ENCODE peak calls at places on chromosome 11, in five cellular contexts. One of them, this sample, is unnamed.

GRCh38 chr11:26575946-26576345 is 3.9 kb upstream of the MUC15 start:
- DNase-seq in astrocyte of the spinal cord: no peak
- DNase-seq in dorsolateral prefrontal cortex: no peak
- DNase-seq in kidney epithelial cell: no peak
- DNase-seq in hypothalamus: no peak
- DNase-seq in this sample: no peak

GRCh38 chr11:103471546-103471945 is 362.3 kb downstream of the DYNC2H1 start:
- DNase-seq in hypothalamus: no peak
- DNase-seq in dorsolateral prefrontal cortex: no peak
- DNase-seq in astrocyte of the spinal cord: no peak
- DNase-seq in kidney epithelial cell: no peak
- DNase-seq in this sample: no peak

GRCh38 chr11:36376888-36377758 is 81.0 kb downstream of the PRR5L start:
- DNase-seq in dorsolateral prefrontal cortex: peak
- DNase-seq in kidney epithelial cell: no peak
- DNase-seq in astrocyte of the spinal cord: peak
- DNase-seq in hypothalamus: peak
- DNase-seq in this sample: peak

GRCh38 chr11:32333335-32333991 is 101.9 kb downstream of the WT1 start:
- DNase-seq in kidney epithelial cell: no peak
- DNase-seq in dorsolateral prefrontal cortex: peak
- DNase-seq in astrocyte of the spinal cord: peak
- DNase-seq in hypothalamus: peak
- DNase-seq in this sample: peak

GRCh38 chr11:80958414-80958813 is 1517.6 kb upstream of the TENM4 start:
- DNase-seq in dorsolateral prefrontal cortex: no peak
- DNase-seq in astrocyte of the spinal cord: peak
- DNase-seq in kidney epithelial cell: peak
- DNase-seq in hypothalamus: no peak
- DNase-seq in this sample: peak

GRCh38 chr11:122646549-122647340 is 8.8 kb upstream of the UBASH3B start:
- DNase-seq in kidney epithelial cell: no peak
- DNase-seq in astrocyte of the spinal cord: peak
- DNase-seq in hypothalamus: no peak
- DNase-seq in dorsolateral prefrontal cortex: no peak
- DNase-seq in this sample: peak

GRCh38 chr11:122105009-122105828 is 10.8 kb downstream of the BLID start:
- DNase-seq in hypothalamus: peak
- DNase-seq in dorsolateral prefrontal cortex: peak
- DNase-seq in astrocyte of the spinal cord: no peak
- DNase-seq in kidney epithelial cell: no peak
- DNase-seq in this sample: no peak

GRCh38 chr11:129918361-129918760 is 23.0 kb upstream of the NFRKB start:
- DNase-seq in hypothalamus: no peak
- DNase-seq in kidney epithelial cell: no peak
- DNase-seq in astrocyte of the spinal cord: no peak
- DNase-seq in dorsolateral prefrontal cortex: no peak
- DNase-seq in this sample: no peak

GRCh38 chr11:120130991-120131760 is 6.7 kb downstream of the TRIM29 start:
- DNase-seq in astrocyte of the spinal cord: no peak
- DNase-seq in kidney epithelial cell: no peak
- DNase-seq in hypothalamus: no peak
- DNase-seq in dorsolateral prefrontal cortex: peak
- DNase-seq in this sample: no peak

GRCh38 chr11:67666676-67667489 is 7.5 kb downstream of the ALDH3B2 start:
- DNase-seq in hypothalamus: no peak
- DNase-seq in kidney epithelial cell: no peak
- DNase-seq in dorsolateral prefrontal cortex: no peak
- DNase-seq in astrocyte of the spinal cord: no peak
- DNase-seq in this sample: no peak

GRCh38 chr11:76782526-76783293 is 446 bp upstream of the TSKU start:
- DNase-seq in astrocyte of the spinal cord: peak
- DNase-seq in hypothalamus: peak
- DNase-seq in dorsolateral prefrontal cortex: peak
- DNase-seq in kidney epithelial cell: peak
- DNase-seq in this sample: peak

GRCh38 chr11:130088217-130088616 is 18.5 kb downstream of the APLP2 start:
- DNase-seq in astrocyte of the spinal cord: no peak
- DNase-seq in dorsolateral prefrontal cortex: no peak
- DNase-seq in hypothalamus: no peak
- DNase-seq in kidney epithelial cell: no peak
- DNase-seq in this sample: no peak

GRCh38 chr11:12167098-12167999 is 57.0 kb downstream of the MICAL2 start:
- DNase-seq in kidney epithelial cell: peak
- DNase-seq in hypothalamus: no peak
- DNase-seq in dorsolateral prefrontal cortex: no peak
- DNase-seq in astrocyte of the spinal cord: peak
- DNase-seq in this sample: peak

GRCh38 chr11:73270089-73270854 is 1.9 kb upstream of the P2RY6 start:
- DNase-seq in kidney epithelial cell: no peak
- DNase-seq in hypothalamus: no peak
- DNase-seq in dorsolateral prefrontal cortex: no peak
- DNase-seq in astrocyte of the spinal cord: no peak
- DNase-seq in this sample: peak

GRCh38 chr11:63227521-63228107 is 15.8 kb downstream of the SLC22A25 start:
- DNase-seq in astrocyte of the spinal cord: no peak
- DNase-seq in dorsolateral prefrontal cortex: no peak
- DNase-seq in hypothalamus: no peak
- DNase-seq in kidney epithelial cell: no peak
- DNase-seq in this sample: no peak

GRCh38 chr11:22130462-22131053 is 62.3 kb upstream of the ANO5 start:
- DNase-seq in dorsolateral prefrontal cortex: no peak
- DNase-seq in hypothalamus: no peak
- DNase-seq in kidney epithelial cell: no peak
- DNase-seq in astrocyte of the spinal cord: no peak
- DNase-seq in this sample: no peak

GRCh38 chr11:122900803-122901202 is 18.2 kb downstream of the JHY start:
- DNase-seq in astrocyte of the spinal cord: no peak
- DNase-seq in kidney epithelial cell: no peak
- DNase-seq in dorsolateral prefrontal cortex: no peak
- DNase-seq in hypothalamus: no peak
- DNase-seq in this sample: no peak

This sample was measured in mesenchymal stem cell.